ENCODE peak calls at places on chromosome 19, in nine cellular contexts. Y is stimulated activated naive CD4-positive, alpha-beta T cell; U is T follicular helper cell; L is DMS53; I is AML-193; M is LoVo; E is tibial artery; R is B cell; H is activated naive CD8-positive, alpha-beta T cell treated with anti-CD3 and anti-CD28 coated beads, Interleukin-2, amount 50 U/mL, for 24 hours. W is an unnamed sample.

GRCh38 chr19:53466726-53467125 is 807 bp upstream of the ZNF813 start:
- DNase-seq in Y (no peak), U (no peak), L (peak; percentile 30), I (no peak), M (no peak), E (no peak), R (no peak), H (no peak), W (no peak)

GRCh38 chr19:35689836-35690235 is 14.5 kb upstream of the ZBTB32 start:
- DNase-seq in Y (no peak), U (no peak), L (no peak), I (no peak), M (no peak), E (no peak), R (no peak), H (no peak), W (no peak)

GRCh38 chr19:45804140-45804958 is 10.8 kb downstream of the RSPH6A start:
- DNase-seq in Y (no peak), U (no peak), L (no peak), I (no peak), M (no peak), E (no peak), R (no peak), H (no peak), W (no peak)

GRCh38 chr19:54123682-54124081 is 8.1 kb downstream of the PRPF31 start:
- DNase-seq in Y (no peak), U (no peak), L (no peak), I (no peak), M (no peak), E (no peak), R (no peak), H (no peak), W (no peak)

GRCh38 chr19:48174445-48175030 is 4.1 kb downstream of the ZSWIM9 start:
- DNase-seq in Y (no peak), U (no peak), L (no peak), I (no peak), M (no peak), E (no peak), R (no peak), H (no peak), W (no peak)

GRCh38 chr19:11227201-11227886 is 12.1 kb upstream of the ANGPTL8 start:
- DNase-seq in Y (no peak), U (no peak), L (peak; percentile 56), I (no peak), M (no peak), E (no peak), R (no peak), H (peak; percentile 14), W (peak; percentile 19)

GRCh38 chr19:493391-494170 is 2.7 kb upstream of the MADCAM1 start:
- DNase-seq in Y (no peak), U (no peak), L (no peak), I (no peak), M (no peak), E (no peak), R (no peak), H (no peak), W (no peak)

GRCh38 chr19:49855277-49855675 is 4.3 kb downstream of the PTOV1 start:
- DNase-seq in Y (no peak), U (no peak), L (no peak), I (no peak), M (no peak), E (no peak), R (no peak), H (no peak), W (no peak)

W was measured in HT-29.